ENCODE peak calls at places on chromosomes 6 and 20, in four cellular contexts. M is heart right ventricle, C is astrocyte, O is AG09309. K is an unnamed sample.

GRCh38 chr20:326645-327031 is 1.3 kb downstream of the SOX12 start:
- DNase-seq in M (no peak), C (no peak), O (no peak), K (peak)

GRCh38 chr6:119032428-119032827 is 46.0 kb downstream of the FAM184A start:
- DNase-seq in M (no peak), C (no peak), O (no peak), K (no peak)

GRCh38 chr6:72739368-72739779 is 117.5 kb downstream of the KCNQ5 start:
- DNase-seq in M (no peak), C (no peak), O (no peak), K (no peak)

GRCh38 chr20:36120991-36121390 is 33.5 kb upstream of the EPB41L1 start:
- DNase-seq in M (no peak), C (no peak), O (no peak), K (no peak)

GRCh38 chr20:34049897-34050695 is 56.4 kb downstream of the RALY start:
- DNase-seq in M (peak), C (no peak), O (no peak), K (no peak)

GRCh38 chr6:33885121-33886057 is 81.6 kb upstream of the MLN start:
- DNase-seq in M (no peak), C (peak), O (peak), K (no peak)

GRCh38 chr6:63452117-63452516 is 120.2 kb upstream of the LOC128125822 start:
- DNase-seq in M (no peak), C (no peak), O (no peak), K (no peak)

GRCh38 chr6:40302856-40303449 is 284.2 kb downstream of the LRFN2 start:
- DNase-seq in M (no peak), C (no peak), O (no peak), K (no peak)

GRCh38 chr20:50735813-50736212 is 4.4 kb downstream of the PARD6B start:
- DNase-seq in M (no peak), C (no peak), O (no peak), K (no peak)

GRCh38 chr20:51528263-51529026 is 14.1 kb downstream of the NFATC2 start:
- DNase-seq in M (no peak), C (no peak), O (no peak), K (no peak)

GRCh38 chr20:43731469-43731868 is 4.7 kb upstream of the GTSF1L start:
- DNase-seq in M (no peak), C (peak), O (no peak), K (no peak)

GRCh38 chr6:81751388-81752083 is 945 bp downstream of the TENT5A start:
- DNase-seq in M (peak), C (peak), O (no peak), K (peak)

GRCh38 chr6:109526905-109527628 is 44.0 kb upstream of the ZBTB24 start:
- DNase-seq in M (peak), C (peak), O (peak), K (no peak)

GRCh38 chr20:50916257-50916656 is 15.0 kb downstream of the ADNP start:
- DNase-seq in M (no peak), C (peak), O (no peak), K (no peak)

GRCh38 chr6:7652957-7653356 is 63.0 kb downstream of the SNRNP48 start:
- DNase-seq in M (no peak), C (no peak), O (no peak), K (no peak)

GRCh38 chr6:78615430-78615904 is 251.9 kb upstream of the IRAK1BP1 start:
- DNase-seq in M (no peak), C (peak), O (no peak), K (no peak)

GRCh38 chr20:18904624-18905023 is 91.0 kb downstream of the SCP2D1 start:
- DNase-seq in M (no peak), C (no peak), O (no peak), K (no peak)

GRCh38 chr6:112149236-112149635 is 61.8 kb downstream of the FAM229B start:
- DNase-seq in M (no peak), C (no peak), O (no peak), K (no peak)

GRCh38 chr6:109308018-109308492 is 74.2 kb downstream of the CD164 start:
- DNase-seq in M (peak), C (peak), O (peak), K (no peak)

GRCh38 chr6:20034408-20034769 is 177.9 kb downstream of the MBOAT1 start:
- DNase-seq in M (no peak), C (no peak), O (no peak), K (no peak)

GRCh38 chr20:63249891-63250290 is 4.4 kb downstream of the NKAIN4 start:
- DNase-seq in M (no peak), C (no peak), O (no peak), K (no peak)

GRCh38 chr20:63253065-63253437 is 1.2 kb downstream of the NKAIN4 start:
- DNase-seq in M (no peak), C (no peak), O (no peak), K (no peak)

GRCh38 chr20:63254237-63254535 is at the start of gene NKAIN4:
- DNase-seq in M (no peak), C (no peak), O (no peak), K (no peak)

GRCh38 chr20:63253438-63254236 is 626 bp downstream of the NKAIN4 start:
- DNase-seq in M (no peak), C (no peak), O (no peak), K (no peak)

GRCh38 chr20:63252157-63252780 is 2.0 kb downstream of the NKAIN4 start:
- DNase-seq in M (no peak), C (no peak), O (no peak), K (no peak)
- H3K4me3 ChIP-seq in M (no peak), C (no peak), O (no peak), K (no peak)

GRCh38 chr6:25165817-25166216 is 113.4 kb upstream of the CARMIL1 start:
- DNase-seq in M (no peak), C (no peak), O (no peak), K (no peak)
- H3K4me3 ChIP-seq in M (no peak), C (no peak), O (no peak), K (no peak)

DNA sequence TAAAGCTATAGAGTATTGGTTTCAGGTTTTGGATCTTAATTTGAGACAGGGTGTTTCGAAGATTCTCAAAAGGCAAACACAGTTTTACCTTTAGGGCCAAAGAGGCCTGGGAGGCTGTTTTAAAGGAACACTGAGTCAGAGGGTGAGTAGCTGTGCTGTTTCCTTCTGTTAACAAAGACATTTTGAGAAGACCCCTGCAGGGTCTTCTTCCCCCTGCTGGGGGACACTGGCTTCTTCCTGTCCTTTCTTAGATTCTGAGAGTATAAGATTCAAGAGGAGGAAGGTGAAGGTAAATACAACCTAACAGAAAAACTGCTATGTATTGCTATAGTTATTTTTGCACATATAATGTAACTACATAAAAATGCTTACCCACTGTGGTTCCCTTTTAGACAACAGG is 19.0 kb downstream of the HS3ST5 start:
- DNase-seq in M (no peak), C (no peak), O (no peak), K (no peak)
- H3K4me3 ChIP-seq in M (no peak), C (no peak), O (no peak), K (no peak)

DNA sequence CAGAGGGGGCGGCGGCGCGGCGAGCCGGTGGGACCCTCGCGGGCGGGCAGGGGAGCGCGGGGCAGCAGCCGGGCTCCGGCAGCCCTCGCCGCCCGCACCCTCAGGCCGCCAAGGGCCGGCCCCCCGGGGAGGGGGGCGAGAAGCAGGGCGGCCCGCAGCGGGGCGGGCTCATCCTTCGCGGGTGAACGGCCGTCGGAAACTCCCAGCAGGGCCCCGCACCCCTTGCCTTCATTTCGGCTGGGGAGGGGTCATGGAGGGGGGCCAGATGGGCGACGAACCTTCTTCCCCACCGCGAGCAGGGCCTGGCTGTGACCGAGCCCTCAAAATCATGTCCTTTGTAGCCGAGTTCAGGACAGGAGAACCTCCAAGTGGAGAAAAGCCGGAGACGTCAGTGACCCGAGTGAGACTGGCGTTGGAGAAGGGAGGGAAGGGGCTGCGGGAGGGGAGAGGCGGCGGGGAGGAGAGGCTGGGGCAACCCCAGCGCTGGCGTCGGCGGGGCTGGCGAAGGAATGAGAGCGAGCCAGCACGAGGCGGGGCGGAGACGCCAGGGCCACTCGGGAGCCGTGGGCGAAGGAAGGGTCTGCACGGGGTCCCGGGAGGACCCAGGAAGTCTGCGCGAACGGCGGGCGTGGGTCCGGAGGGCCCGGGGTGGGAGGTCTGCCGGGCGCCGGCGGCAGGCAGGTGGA is 596 bp upstream of the FOXC1 start:
- DNase-seq in M (no peak), C (no peak), O (no peak), K (peak)
- H3K4me3 ChIP-seq in M (peak), C (peak), O (peak), K (peak)

K was measured in spleen.